ENCODE peak calls at places on chromosomes 1 and 21, in nine cellular contexts. K, F, I, R, B, H, D, P and Y are unnamed samples.

GRCh38 chr21:41235214-41235613 is 67.3 kb downstream of the BACE2 start:
- DNase-seq in K (no peak), F (no peak), I (no peak), R (no peak), B (no peak), H (no peak), D (no peak), P (no peak), Y (no peak)

GRCh38 chr1:41364444-41365319 is 3.4 kb downstream of the FOXO6 start:
- DNase-seq in K (no peak), F (no peak), I (no peak), R (no peak), B (no peak), H (no peak), D (no peak), P (no peak), Y (no peak)

GRCh38 chr1:2801535-2802291 is at the start of gene TTC34:
- DNase-seq in K (peak), F (peak), I (peak), R (peak), B (no peak), H (peak), D (no peak), P (no peak), Y (no peak)

GRCh38 chr1:3034162-3034561 is 12.9 kb downstream of the ACTRT2 start:
- DNase-seq in K (no peak), F (no peak), I (no peak), R (no peak), B (no peak), H (no peak), D (no peak), P (no peak), Y (no peak)

GRCh38 chr21:46195595-46196195 is 11.4 kb upstream of the SPATC1L start:
- DNase-seq in K (no peak), F (no peak), I (no peak), R (no peak), B (no peak), H (no peak), D (no peak), P (no peak), Y (no peak)

GRCh38 chr1:233993651-233994050 is 89.2 kb downstream of the SLC35F3 start:
- DNase-seq in K (peak), F (no peak), I (no peak), R (no peak), B (no peak), H (peak), D (no peak), P (no peak), Y (no peak)

GRCh38 chr1:43171312-43171875 is 696 bp downstream of the EBNA1BP2 start:
- DNase-seq in K (peak), F (no peak), I (no peak), R (no peak), B (no peak), H (no peak), D (peak), P (no peak), Y (no peak)

GRCh38 chr1:227317541-227318002 is 720 bp downstream of the CDC42BPA start:
- DNase-seq in K (peak), F (no peak), I (peak), R (peak), B (no peak), H (peak), D (peak), P (peak), Y (no peak)

GRCh38 chr1:151238467-151238739 is 16.1 kb upstream of the PSMD4 start:
- DNase-seq in K (peak), F (no peak), I (no peak), R (no peak), B (no peak), H (no peak), D (no peak), P (no peak), Y (no peak)

GRCh38 chr1:79113836-79114235 is 107.3 kb upstream of the ADGRL4 start:
- DNase-seq in K (no peak), F (no peak), I (no peak), R (no peak), B (no peak), H (no peak), D (no peak), P (no peak), Y (no peak)

GRCh38 chr1:52904590-52905375 is 16.8 kb downstream of the ECHDC2 start:
- DNase-seq in K (peak), F (no peak), I (peak), R (peak), B (no peak), H (peak), D (peak), P (no peak), Y (no peak)

GRCh38 chr1:66489972-66490601 is 43.9 kb upstream of the SGIP1 start:
- DNase-seq in K (no peak), F (no peak), I (no peak), R (no peak), B (no peak), H (no peak), D (no peak), P (no peak), Y (no peak)